ENCODE peak calls at places on chromosomes 16 and 17, in eight cellular contexts. One of them, this sample, is unnamed.

GRCh38 chr16:14325502-14325901 is 254.4 kb downstream of the MRTFB start:
- DNase-seq in stimulated activated CD8-positive, alpha-beta memory T cell treated with anti-CD3 and anti-CD28 coated beads, Interleukin-2, amount 100 ng/mL, for 1 hour: no peak
- DNase-seq in hippocampal formation: no peak
- DNase-seq in AG08395: no peak
- DNase-seq in stomach: no peak
- DNase-seq in dermis blood vessel endothelial cell: no peak
- DNase-seq in SW 1271: no peak
- DNase-seq in NCI-H2081: no peak
- DNase-seq in this sample: no peak

GRCh38 chr17:63423251-63423950 is 22.7 kb downstream of the CYB561 start:
- DNase-seq in NCI-H2081: no peak
- DNase-seq in SW 1271: no peak
- DNase-seq in hippocampal formation: no peak
- DNase-seq in stimulated activated CD8-positive, alpha-beta memory T cell treated with anti-CD3 and anti-CD28 coated beads, Interleukin-2, amount 100 ng/mL, for 1 hour: no peak
- DNase-seq in dermis blood vessel endothelial cell: peak
- DNase-seq in AG08395: no peak
- DNase-seq in stomach: no peak
- DNase-seq in this sample: peak

GRCh38 chr17:79563237-79564013 is 47.4 kb downstream of the RBFOX3 start:
- DNase-seq in hippocampal formation: no peak
- DNase-seq in AG08395: no peak
- DNase-seq in stomach: no peak
- DNase-seq in NCI-H2081: no peak
- DNase-seq in SW 1271: no peak
- DNase-seq in stimulated activated CD8-positive, alpha-beta memory T cell treated with anti-CD3 and anti-CD28 coated beads, Interleukin-2, amount 100 ng/mL, for 1 hour: no peak
- DNase-seq in dermis blood vessel endothelial cell: peak
- DNase-seq in this sample: no peak

GRCh38 chr17:40025991-40026815 is 11.0 kb downstream of the CSF3 start:
- DNase-seq in stomach: no peak
- DNase-seq in NCI-H2081: no peak
- DNase-seq in dermis blood vessel endothelial cell: peak
- DNase-seq in SW 1271: no peak
- DNase-seq in AG08395: no peak
- DNase-seq in hippocampal formation: no peak
- DNase-seq in stimulated activated CD8-positive, alpha-beta memory T cell treated with anti-CD3 and anti-CD28 coated beads, Interleukin-2, amount 100 ng/mL, for 1 hour: no peak
- DNase-seq in this sample: no peak

GRCh38 chr16:19068237-19068815 is 912 bp downstream of the COQ7 start:
- DNase-seq in SW 1271: no peak
- DNase-seq in dermis blood vessel endothelial cell: no peak
- DNase-seq in stimulated activated CD8-positive, alpha-beta memory T cell treated with anti-CD3 and anti-CD28 coated beads, Interleukin-2, amount 100 ng/mL, for 1 hour: no peak
- DNase-seq in hippocampal formation: no peak
- DNase-seq in AG08395: no peak
- DNase-seq in stomach: no peak
- DNase-seq in NCI-H2081: no peak
- DNase-seq in this sample: no peak

GRCh38 chr17:65794572-65794971 is 233.1 kb upstream of the AXIN2 start:
- DNase-seq in NCI-H2081: no peak
- DNase-seq in SW 1271: no peak
- DNase-seq in stomach: peak
- DNase-seq in hippocampal formation: no peak
- DNase-seq in stimulated activated CD8-positive, alpha-beta memory T cell treated with anti-CD3 and anti-CD28 coated beads, Interleukin-2, amount 100 ng/mL, for 1 hour: no peak
- DNase-seq in dermis blood vessel endothelial cell: peak
- DNase-seq in AG08395: peak
- DNase-seq in this sample: no peak

GRCh38 chr17:69468211-69468610 is 53.7 kb downstream of the MAP2K6 start:
- DNase-seq in stomach: no peak
- DNase-seq in dermis blood vessel endothelial cell: no peak
- DNase-seq in AG08395: no peak
- DNase-seq in stimulated activated CD8-positive, alpha-beta memory T cell treated with anti-CD3 and anti-CD28 coated beads, Interleukin-2, amount 100 ng/mL, for 1 hour: no peak
- DNase-seq in hippocampal formation: no peak
- DNase-seq in NCI-H2081: peak
- DNase-seq in SW 1271: no peak
- DNase-seq in this sample: no peak

GRCh38 chr17:58324409-58325288 is 3.9 kb downstream of the TSPOAP1 start:
- DNase-seq in stimulated activated CD8-positive, alpha-beta memory T cell treated with anti-CD3 and anti-CD28 coated beads, Interleukin-2, amount 100 ng/mL, for 1 hour: no peak
- DNase-seq in AG08395: peak
- DNase-seq in SW 1271: no peak
- DNase-seq in stomach: peak
- DNase-seq in dermis blood vessel endothelial cell: no peak
- DNase-seq in NCI-H2081: peak
- DNase-seq in hippocampal formation: no peak
- DNase-seq in this sample: no peak

GRCh38 chr16:66269631-66270332 is 96.7 kb upstream of the CDH5 start:
- DNase-seq in NCI-H2081: no peak
- DNase-seq in stomach: no peak
- DNase-seq in dermis blood vessel endothelial cell: no peak
- DNase-seq in hippocampal formation: no peak
- DNase-seq in AG08395: no peak
- DNase-seq in stimulated activated CD8-positive, alpha-beta memory T cell treated with anti-CD3 and anti-CD28 coated beads, Interleukin-2, amount 100 ng/mL, for 1 hour: no peak
- DNase-seq in SW 1271: no peak
- DNase-seq in this sample: no peak

GRCh38 chr17:34318474-34318873 is 761 bp upstream of the CCL8 start:
- DNase-seq in stimulated activated CD8-positive, alpha-beta memory T cell treated with anti-CD3 and anti-CD28 coated beads, Interleukin-2, amount 100 ng/mL, for 1 hour: no peak
- DNase-seq in dermis blood vessel endothelial cell: peak
- DNase-seq in SW 1271: no peak
- DNase-seq in hippocampal formation: no peak
- DNase-seq in AG08395: no peak
- DNase-seq in NCI-H2081: no peak
- DNase-seq in stomach: no peak
- DNase-seq in this sample: no peak

GRCh38 chr17:75552847-75553552 is 27.5 kb downstream of the LLGL2 start:
- DNase-seq in dermis blood vessel endothelial cell: no peak
- DNase-seq in NCI-H2081: no peak
- DNase-seq in AG08395: no peak
- DNase-seq in stomach: no peak
- DNase-seq in SW 1271: no peak
- DNase-seq in stimulated activated CD8-positive, alpha-beta memory T cell treated with anti-CD3 and anti-CD28 coated beads, Interleukin-2, amount 100 ng/mL, for 1 hour: no peak
- DNase-seq in hippocampal formation: no peak
- DNase-seq in this sample: no peak

GRCh38 chr16:11632455-11632921 is 35.8 kb upstream of the SNN start:
- DNase-seq in stomach: no peak
- DNase-seq in dermis blood vessel endothelial cell: peak
- DNase-seq in AG08395: peak
- DNase-seq in stimulated activated CD8-positive, alpha-beta memory T cell treated with anti-CD3 and anti-CD28 coated beads, Interleukin-2, amount 100 ng/mL, for 1 hour: no peak
- DNase-seq in SW 1271: no peak
- DNase-seq in NCI-H2081: no peak
- DNase-seq in hippocampal formation: no peak
- DNase-seq in this sample: no peak

GRCh38 chr16:21663889-21664647 is at the start of gene OTOA:
- DNase-seq in dermis blood vessel endothelial cell: no peak
- DNase-seq in stomach: no peak
- DNase-seq in hippocampal formation: no peak
- DNase-seq in NCI-H2081: no peak
- DNase-seq in AG08395: no peak
- DNase-seq in SW 1271: no peak
- DNase-seq in stimulated activated CD8-positive, alpha-beta memory T cell treated with anti-CD3 and anti-CD28 coated beads, Interleukin-2, amount 100 ng/mL, for 1 hour: peak
- DNase-seq in this sample: no peak

GRCh38 chr17:79633154-79633553 is 22.3 kb upstream of the RBFOX3 start:
- DNase-seq in hippocampal formation: no peak
- DNase-seq in SW 1271: no peak
- DNase-seq in stomach: peak
- DNase-seq in dermis blood vessel endothelial cell: no peak
- DNase-seq in stimulated activated CD8-positive, alpha-beta memory T cell treated with anti-CD3 and anti-CD28 coated beads, Interleukin-2, amount 100 ng/mL, for 1 hour: no peak
- DNase-seq in NCI-H2081: no peak
- DNase-seq in AG08395: no peak
- DNase-seq in this sample: no peak

GRCh38 chr16:68994324-68994723 is 111.1 kb upstream of the HAS3 start:
- DNase-seq in SW 1271: no peak
- DNase-seq in dermis blood vessel endothelial cell: no peak
- DNase-seq in NCI-H2081: no peak
- DNase-seq in stimulated activated CD8-positive, alpha-beta memory T cell treated with anti-CD3 and anti-CD28 coated beads, Interleukin-2, amount 100 ng/mL, for 1 hour: no peak
- DNase-seq in AG08395: no peak
- DNase-seq in stomach: no peak
- DNase-seq in hippocampal formation: no peak
- DNase-seq in this sample: no peak

GRCh38 chr17:49574283-49574892 is 1.3 kb upstream of the NXPH3 start:
- DNase-seq in stimulated activated CD8-positive, alpha-beta memory T cell treated with anti-CD3 and anti-CD28 coated beads, Interleukin-2, amount 100 ng/mL, for 1 hour: no peak
- DNase-seq in NCI-H2081: no peak
- DNase-seq in SW 1271: no peak
- DNase-seq in AG08395: no peak
- DNase-seq in stomach: no peak
- DNase-seq in hippocampal formation: no peak
- DNase-seq in dermis blood vessel endothelial cell: no peak
- DNase-seq in this sample: peak

GRCh38 chr16:80467961-80468360 is 72.8 kb upstream of the DYNLRB2 start:
- DNase-seq in AG08395: no peak
- DNase-seq in SW 1271: no peak
- DNase-seq in dermis blood vessel endothelial cell: no peak
- DNase-seq in hippocampal formation: no peak
- DNase-seq in NCI-H2081: no peak
- DNase-seq in stomach: no peak
- DNase-seq in stimulated activated CD8-positive, alpha-beta memory T cell treated with anti-CD3 and anti-CD28 coated beads, Interleukin-2, amount 100 ng/mL, for 1 hour: no peak
- DNase-seq in this sample: no peak